ENCODE peak calls at places on chromosome 2, in ten cellular contexts. X is MCF 10A; Z is stimulated activated CD4-positive, alpha-beta T cell treated with anti-CD3 and anti-CD28 coated beads, Interleukin-15, amount 100 ng/mL, for 48 hours; F is Kasumi-1; J is mucosa of gallbladder; W is islet precursor cell; P is cardiac fibroblast; B is choroid plexus epithelial cell; A is activated naive CD8-positive, alpha-beta T cell treated with anti-CD3 and anti-CD28 coated beads, Interleukin-2, amount 50 U/mL, for 24 hours; R is fibroblast of pulmonary artery. Y is an unnamed sample.

GRCh38 chr2:121052507-121052906 is 232.5 kb downstream of the TFCP2L1 start:
- DNase-seq in F (no peak), X (no peak), W (no peak), P (no peak), A (no peak), R (no peak), Z (no peak), J (no peak), B (no peak), Y (no peak)

GRCh38 chr2:41791523-41791922 is 256.3 kb upstream of the PKDCC start:
- DNase-seq in W (peak; percentile 61), F (peak; percentile 61), A (no peak), R (peak; percentile 56), B (peak; percentile 52), Z (no peak), J (peak; percentile 38), P (peak; percentile 36), X (peak; percentile 60), Y (peak; percentile 73)

GRCh38 chr2:159213296-159213695 is 73.2 kb downstream of the WDSUB1 start:
- DNase-seq in A (no peak), X (no peak), W (no peak), B (no peak), J (no peak), F (no peak), R (no peak), Z (no peak), P (no peak), Y (no peak)

GRCh38 chr2:160583823-160584537 is 90.4 kb upstream of the RBMS1 start:
- DNase-seq in Z (no peak), J (no peak), R (no peak), P (no peak), B (no peak), A (no peak), X (no peak), F (no peak), W (peak; percentile 70), Y (no peak)

GRCh38 chr2:114219501-114219900 is 222.9 kb upstream of the DPP10 start:
- DNase-seq in W (no peak), J (no peak), F (no peak), A (no peak), Z (no peak), X (no peak), B (no peak), P (no peak), R (no peak), Y (no peak)

GRCh38 chr2:240220371-240220770 is 79.9 kb upstream of the OTOS start:
- DNase-seq in Z (no peak), X (peak; percentile 65), J (no peak), P (peak; percentile 69), W (peak; percentile 61), A (no peak), F (no peak), R (peak; percentile 61), B (peak; percentile 79), Y (no peak)

GRCh38 chr2:218368621-218369153 is 12.0 kb downstream of the CATIP start:
- DNase-seq in Z (no peak), R (no peak), J (peak; percentile 39), A (no peak), W (peak; percentile 86), F (no peak), X (no peak), B (peak; percentile 54), P (peak; percentile 29), Y (no peak)

GRCh38 chr2:36371963-36372391 is 16.4 kb downstream of the CRIM1 start:
- DNase-seq in Z (no peak), X (peak; percentile 90), R (peak; percentile 91), W (peak; percentile 78), J (no peak), A (no peak), P (peak; percentile 92), F (no peak), B (peak; percentile 59), Y (no peak)

GRCh38 chr2:199485732-199486335 is 28.1 kb upstream of the SATB2 start:
- DNase-seq in J (peak; percentile 51), W (peak; percentile 87), X (peak; percentile 69), Z (no peak), A (peak; percentile 38), F (peak; percentile 69), R (peak; percentile 63), B (peak; percentile 68), P (peak; percentile 59), Y (peak; percentile 80)

GRCh38 chr2:148814853-148815419 is 60.1 kb upstream of the KIF5C start:
- DNase-seq in F (no peak), J (no peak), A (no peak), W (no peak), B (peak; percentile 58), Z (no peak), P (peak; percentile 22), R (peak; percentile 39), X (peak; percentile 58), Y (no peak)

Y was measured in Karpas-422.